ENCODE peak calls at places on chromosomes 6 and 20, in four cellular contexts. C, X, R and A are unnamed samples.

GRCh38 chr20:58854638-58855471 is 2.3 kb downstream of the GNAS start:
- DNase-seq in C (peak; percentile 47), X (no peak), R (no peak), A (peak; percentile 68)

GRCh38 chr6:5084787-5085637 is at the start of gene PPP1R3G:
- DNase-seq in C (peak; percentile 84), X (no peak), R (no peak), A (peak; percentile 50)

GRCh38 chr6:89895273-89895874 is 1.1 kb downstream of the GJA10 start:
- DNase-seq in C (peak; percentile 66), X (peak; percentile 66), R (peak; percentile 56), A (peak; percentile 84)

GRCh38 chr6:37850728-37851285 is 31.3 kb downstream of the ZFAND3 start:
- DNase-seq in C (no peak), X (no peak), R (no peak), A (no peak)

GRCh38 chr6:105001906-105002305 is 45.0 kb downstream of the LIN28B start:
- DNase-seq in C (no peak), X (no peak), R (no peak), A (peak; percentile 46)

GRCh38 chr6:44428682-44429081 is 41.2 kb downstream of the CDC5L start:
- DNase-seq in C (peak; percentile 70), X (no peak), R (no peak), A (no peak)

GRCh38 chr6:80767808-80768207 is 661.3 kb downstream of the BCKDHB start:
- DNase-seq in C (peak; percentile 93), X (no peak), R (no peak), A (peak; percentile 20)

GRCh38 chr6:44804016-44804415 is 416.5 kb downstream of the CDC5L start:
- DNase-seq in C (no peak), X (no peak), R (no peak), A (no peak)

GRCh38 chr6:23650676-23651075 is 475.3 kb upstream of the NRSN1 start:
- DNase-seq in C (no peak), X (no peak), R (no peak), A (no peak)

GRCh38 chr6:82348130-82348529 is 15.5 kb upstream of the TPBG start:
- DNase-seq in C (no peak), X (no peak), R (peak; percentile 40), A (peak; percentile 86)

GRCh38 chr6:121627761-121628160 is 192.3 kb downstream of the GJA1 start:
- DNase-seq in C (peak; percentile 12), X (no peak), R (no peak), A (no peak)

GRCh38 chr6:121653624-121654008 is 218.2 kb downstream of the GJA1 start:
- DNase-seq in C (no peak), X (no peak), R (no peak), A (no peak)

GRCh38 chr6:36184311-36184710 is 12.2 kb upstream of the BRPF3 start:
- DNase-seq in C (no peak), X (no peak), R (no peak), A (no peak)

GRCh38 chr6:85047818-85048217 is 283.4 kb upstream of the TBX18 start:
- DNase-seq in C (peak; percentile 5), X (no peak), R (no peak), A (no peak)

GRCh38 chr20:44133424-44133823 is 53.6 kb downstream of the JPH2 start:
- DNase-seq in C (no peak), X (no peak), R (no peak), A (no peak)

GRCh38 chr6:66481216-66481615 is 774.2 kb upstream of the EYS start:
- DNase-seq in C (no peak), X (no peak), R (no peak), A (no peak)

DNA sequence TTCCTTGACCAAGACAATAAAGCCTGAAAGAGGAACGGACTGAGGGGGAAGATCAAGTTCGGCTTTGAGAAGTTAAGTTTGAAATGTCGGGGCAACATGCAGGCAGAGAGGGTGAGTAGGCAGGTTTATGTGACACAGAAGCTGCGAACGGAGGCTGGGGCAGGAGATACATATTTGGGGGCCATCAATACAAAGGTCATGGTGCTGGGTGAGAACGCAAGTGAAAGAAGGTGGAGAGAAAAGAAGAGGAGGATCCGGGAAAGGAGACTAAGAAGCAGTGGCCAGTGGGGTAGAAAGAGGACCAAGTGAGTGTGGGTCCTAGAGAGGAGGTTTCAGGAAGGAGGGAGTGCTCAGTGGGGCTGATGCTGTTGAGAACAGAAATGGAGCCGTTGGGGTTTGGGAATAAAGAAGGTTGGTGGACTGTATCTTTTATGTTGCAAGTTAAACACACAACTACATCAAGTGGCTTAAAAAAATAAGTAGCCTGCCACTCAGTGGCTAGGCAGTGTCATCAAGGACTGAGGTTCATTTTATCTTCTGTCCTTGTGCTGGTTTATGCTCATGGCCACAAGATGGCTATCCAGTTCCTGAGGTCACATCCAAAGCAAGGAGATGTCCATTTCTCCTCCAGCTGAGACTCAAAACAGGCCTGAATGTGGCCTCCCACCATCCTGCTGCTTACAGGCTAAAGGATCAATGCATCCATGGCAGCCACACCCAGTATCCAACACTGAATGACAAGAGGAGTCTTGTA is 1.7 kb upstream of the BLCAP start:
- DNase-seq in C (no peak), X (no peak), R (peak; percentile 41), A (no peak)
- H3K4me2 ChIP-seq in C (peak overlapping the region; percentile 91), X (peak overlapping the region; percentile 89), R (no peak overlapping the region), A (peak overlapping the region; percentile 93)

DNA sequence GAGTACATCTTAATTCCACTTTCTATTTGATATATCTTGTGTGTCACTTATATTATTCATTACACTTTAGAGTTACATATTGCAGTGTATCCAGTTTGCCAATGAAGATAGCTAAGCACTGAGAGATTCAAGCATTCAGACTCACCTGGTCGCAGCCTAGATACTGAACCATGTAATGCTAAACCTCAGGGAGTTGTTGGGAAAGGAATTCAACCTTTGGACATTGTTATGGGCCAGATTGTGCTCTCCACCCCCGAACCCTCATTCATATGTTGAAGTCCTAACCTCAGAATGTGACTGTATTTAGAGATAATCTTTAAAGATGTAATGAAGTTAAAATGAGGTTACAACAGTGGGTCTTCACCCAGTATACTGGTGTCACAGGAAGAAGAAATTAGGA is 13.8 kb upstream of the KIF16B start:
- DNase-seq in C (no peak), X (no peak), R (no peak), A (peak; percentile 16)
- H3K4me2 ChIP-seq in C (no peak overlapping the region), X (no peak overlapping the region), R (no peak overlapping the region), A (peak overlapping the region; percentile 38)

DNA sequence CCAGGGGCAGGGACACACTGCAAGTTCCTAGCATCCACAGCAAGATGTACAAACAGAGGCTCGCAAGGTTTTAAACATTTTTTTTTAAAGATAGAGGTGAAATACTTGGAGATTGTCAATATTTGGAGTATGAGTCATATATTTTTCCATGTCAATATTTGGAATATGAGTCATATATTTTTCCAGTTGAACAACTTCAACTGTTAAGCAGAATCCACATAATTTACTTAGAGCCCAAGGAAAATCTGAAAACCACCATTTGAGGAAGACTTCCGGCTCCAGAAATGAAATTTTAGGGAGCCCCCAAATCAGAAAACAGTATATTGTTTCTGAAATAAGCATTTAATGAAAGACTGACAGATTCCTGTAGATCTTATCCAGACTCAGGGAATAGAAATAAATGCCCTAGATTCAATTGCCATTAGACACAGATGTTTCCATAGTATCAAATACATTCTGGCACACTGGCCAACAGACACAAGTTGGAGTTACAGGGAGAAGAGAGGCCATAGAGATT is 51.6 kb upstream of the FAM184A start:
- DNase-seq in C (peak; percentile 68), X (no peak), R (peak; percentile 30), A (no peak)
- H3K4me2 ChIP-seq in C (peak overlapping the region; percentile 24), X (no peak overlapping the region), R (no peak overlapping the region), A (no peak overlapping the region)

GRCh38 chr6:98782772-98783171 is 51.6 kb upstream of the POU3F2 start:
- DNase-seq in C (no peak), X (no peak), R (no peak), A (no peak)

GRCh38 chr6:98787401-98787800 is 47.0 kb upstream of the POU3F2 start:
- DNase-seq in C (no peak), X (no peak), R (no peak), A (peak; percentile 33)

GRCh38 chr6:98783578-98783977 is 50.8 kb upstream of the POU3F2 start:
- DNase-seq in C (no peak), X (no peak), R (no peak), A (no peak)

GRCh38 chr6:98787961-98788360 is 46.4 kb upstream of the POU3F2 start:
- DNase-seq in C (no peak), X (no peak), R (no peak), A (peak; percentile 79)
- H3K4me2 ChIP-seq in C (no peak overlapping the region), X (no peak overlapping the region), R (no peak overlapping the region), A (peak overlapping the region; percentile 73)

GRCh38 chr20:17782768-17783167 is 83.0 kb downstream of the BANF2 start:
- DNase-seq in C (no peak), X (no peak), R (no peak), A (no peak)
- H3K4me2 ChIP-seq in C (no peak overlapping the region), X (no peak overlapping the region), R (no peak overlapping the region), A (no peak overlapping the region)

GRCh38 chr6:106716966-106717365 is 87.6 kb downstream of the QRSL1 start:
- DNase-seq in C (no peak), X (no peak), R (no peak), A (no peak)
- H3K4me2 ChIP-seq in C (no peak overlapping the region), X (no peak overlapping the region), R (no peak overlapping the region), A (no peak overlapping the region)